ENCODE peak calls at places on chromosomes 7 and 10, in ten cellular contexts. S, P, X, H, F, D, I, M, W and K are unnamed samples.

GRCh38 chr10:72370201-72370722 is 15.5 kb upstream of the DNAJB12 start:
- DNase-seq in S (peak), P (no peak), X (no peak), H (no peak), F (no peak), D (no peak), I (no peak), M (no peak), W (no peak), K (no peak)

GRCh38 chr10:103685880-103686669 is 169.3 kb downstream of the SH3PXD2A start:
- DNase-seq in S (peak), P (peak), X (peak), H (peak), F (peak), D (peak), I (peak), M (peak), W (peak), K (peak)

GRCh38 chr10:1205450-1206030 is 149.4 kb downstream of the WDR37 start:
- DNase-seq in S (no peak), P (no peak), X (no peak), H (no peak), F (peak), D (no peak), I (no peak), M (no peak), W (no peak), K (no peak)

GRCh38 chr10:70677620-70678249 is 5.4 kb downstream of the ADAMTS14 start:
- DNase-seq in S (peak), P (no peak), X (no peak), H (no peak), F (no peak), D (no peak), I (no peak), M (no peak), W (no peak), K (no peak)

GRCh38 chr10:63346015-63346441 is 119.7 kb downstream of the JMJD1C start:
- DNase-seq in S (no peak), P (no peak), X (no peak), H (no peak), F (no peak), D (no peak), I (no peak), M (peak), W (no peak), K (no peak)

GRCh38 chr7:522071-522937 is 2.7 kb upstream of the PDGFA start:
- DNase-seq in S (peak), P (peak), X (no peak), H (no peak), F (peak), D (no peak), I (peak), M (peak), W (peak), K (peak)

GRCh38 chr10:79627075-79627474 is 16.3 kb downstream of the SFTPA1 start:
- DNase-seq in S (no peak), P (no peak), X (no peak), H (no peak), F (no peak), D (no peak), I (no peak), M (no peak), W (no peak), K (no peak)

GRCh38 chr7:54260868-54261475 is 281.2 kb upstream of the VSTM2A start:
- DNase-seq in S (no peak), P (no peak), X (no peak), H (no peak), F (no peak), D (no peak), I (no peak), M (peak), W (no peak), K (no peak)

GRCh38 chr10:12638103-12638502 is 288.8 kb downstream of the CAMK1D start:
- DNase-seq in S (peak), P (no peak), X (no peak), H (no peak), F (no peak), D (no peak), I (peak), M (no peak), W (no peak), K (peak)

GRCh38 chr7:55271069-55271468 is 94.1 kb upstream of the LANCL2 start:
- DNase-seq in S (no peak), P (no peak), X (no peak), H (no peak), F (no peak), D (no peak), I (no peak), M (peak), W (no peak), K (no peak)

GRCh38 chr7:23544913-23545354 is 13.2 kb upstream of the TRA2A start:
- DNase-seq in S (peak), P (no peak), X (no peak), H (peak), F (no peak), D (peak), I (no peak), M (peak), W (no peak), K (peak)

GRCh38 chr10:69043931-69044531 is 43.9 kb upstream of the SRGN start:
- DNase-seq in S (peak), P (no peak), X (no peak), H (peak), F (no peak), D (no peak), I (no peak), M (no peak), W (no peak), K (no peak)

GRCh38 chr10:26242752-26243151 is 26.2 kb downstream of the GAD2 start:
- DNase-seq in S (no peak), P (no peak), X (no peak), H (no peak), F (no peak), D (no peak), I (no peak), M (no peak), W (no peak), K (no peak)